ENCODE peak calls at places on chromosomes 5 and 9, in eight cellular contexts. One of them, this sample, is unnamed. For H3K4me1, the result is how much of the 10 kb centered on the place peaks cover.

GRCh38 chr9:76333964-76334363 is 60.3 kb downstream of the RFK start:
- DNase-seq in A549: no peak
- DNase-seq in sigmoid colon: no peak
- DNase-seq in transverse colon: no peak
- DNase-seq in heart left ventricle: no peak
- DNase-seq in adrenal gland: no peak
- DNase-seq in endothelial cell of umbilical vein: no peak
- DNase-seq in ovary: no peak
- DNase-seq in this sample: no peak

GRCh38 chr9:8738953-8739352 is 939.4 kb upstream of the DMAC1 start:
- DNase-seq in adrenal gland: no peak
- DNase-seq in heart left ventricle: no peak
- DNase-seq in endothelial cell of umbilical vein: no peak
- DNase-seq in ovary: no peak
- DNase-seq in transverse colon: no peak
- DNase-seq in sigmoid colon: no peak
- DNase-seq in A549: no peak
- DNase-seq in this sample: no peak

GRCh38 chr5:97778451-97778850 is 595.4 kb upstream of the RIOK2 start:
- DNase-seq in ovary: no peak
- DNase-seq in A549: no peak
- DNase-seq in transverse colon: no peak
- DNase-seq in adrenal gland: no peak
- DNase-seq in sigmoid colon: no peak
- DNase-seq in endothelial cell of umbilical vein: no peak
- DNase-seq in heart left ventricle: no peak
- DNase-seq in this sample: no peak

GRCh38 chr5:172312286-172312685 is 28.7 kb upstream of the UBTD2 start:
- DNase-seq in adrenal gland: no peak
- DNase-seq in endothelial cell of umbilical vein: no peak
- DNase-seq in A549: no peak
- DNase-seq in transverse colon: no peak
- DNase-seq in sigmoid colon: no peak
- DNase-seq in ovary: no peak
- DNase-seq in heart left ventricle: no peak
- DNase-seq in this sample: no peak

GRCh38 chr5:156420665-156421064 is 93.7 kb downstream of the SGCD start:
- DNase-seq in heart left ventricle: no peak
- DNase-seq in ovary: no peak
- DNase-seq in adrenal gland: no peak
- DNase-seq in endothelial cell of umbilical vein: no peak
- DNase-seq in sigmoid colon: no peak
- DNase-seq in A549: no peak
- DNase-seq in transverse colon: no peak
- DNase-seq in this sample: no peak

GRCh38 chr5:141680751-141681201 is 1.3 kb downstream of the ARAP3 start:
- DNase-seq in sigmoid colon: no peak
- DNase-seq in adrenal gland: peak
- DNase-seq in endothelial cell of umbilical vein: peak
- DNase-seq in ovary: no peak
- DNase-seq in transverse colon: peak
- DNase-seq in A549: no peak
- DNase-seq in heart left ventricle: peak
- DNase-seq in this sample: no peak

GRCh38 chr5:57862471-57863282 is 380.1 kb upstream of the ACTBL2 start:
- DNase-seq in heart left ventricle: peak
- DNase-seq in ovary: no peak
- DNase-seq in A549: no peak
- DNase-seq in transverse colon: no peak
- DNase-seq in sigmoid colon: no peak
- DNase-seq in adrenal gland: no peak
- DNase-seq in endothelial cell of umbilical vein: no peak
- DNase-seq in this sample: no peak

GRCh38 chr5:133610489-133611356 is 1.6 kb downstream of the FSTL4 start:
- DNase-seq in adrenal gland: peak
- DNase-seq in ovary: no peak
- DNase-seq in sigmoid colon: no peak
- DNase-seq in heart left ventricle: peak
- DNase-seq in transverse colon: peak
- DNase-seq in endothelial cell of umbilical vein: peak
- DNase-seq in A549: peak
- DNase-seq in this sample: peak

GRCh38 chr9:88814521-88815101 is 176.7 kb upstream of the S1PR3 start:
- DNase-seq in ovary: no peak
- DNase-seq in endothelial cell of umbilical vein: no peak
- DNase-seq in adrenal gland: peak
- DNase-seq in A549: no peak
- DNase-seq in sigmoid colon: no peak
- DNase-seq in transverse colon: no peak
- DNase-seq in heart left ventricle: peak
- DNase-seq in this sample: no peak

GRCh38 chr9:3553076-3553765 is 27.4 kb upstream of the RFX3 start:
- DNase-seq in heart left ventricle: no peak
- DNase-seq in adrenal gland: no peak
- DNase-seq in endothelial cell of umbilical vein: no peak
- DNase-seq in sigmoid colon: no peak
- DNase-seq in transverse colon: no peak
- DNase-seq in ovary: no peak
- DNase-seq in A549: no peak
- DNase-seq in this sample: no peak

GRCh38 chr5:65721775-65722574 is at the start of the genes NLN and SGTB:
- DNase-seq in endothelial cell of umbilical vein: peak
- DNase-seq in ovary: peak
- DNase-seq in transverse colon: peak
- DNase-seq in adrenal gland: peak
- DNase-seq in heart left ventricle: peak
- DNase-seq in A549: peak
- DNase-seq in sigmoid colon: peak
- DNase-seq in this sample: peak
- TF ChIP-seq POLR2A in endothelial cell of umbilical vein: peak
- TF ChIP-seq POLR2A in ovary: no peak
- TF ChIP-seq POLR2A in transverse colon: peak
- TF ChIP-seq POLR2A in adrenal gland: peak
- TF ChIP-seq POLR2A in heart left ventricle: peak
- TF ChIP-seq POLR2A in A549: peak
- TF ChIP-seq POLR2A in sigmoid colon: no peak
- TF ChIP-seq POLR2A in this sample: peak

DNA sequence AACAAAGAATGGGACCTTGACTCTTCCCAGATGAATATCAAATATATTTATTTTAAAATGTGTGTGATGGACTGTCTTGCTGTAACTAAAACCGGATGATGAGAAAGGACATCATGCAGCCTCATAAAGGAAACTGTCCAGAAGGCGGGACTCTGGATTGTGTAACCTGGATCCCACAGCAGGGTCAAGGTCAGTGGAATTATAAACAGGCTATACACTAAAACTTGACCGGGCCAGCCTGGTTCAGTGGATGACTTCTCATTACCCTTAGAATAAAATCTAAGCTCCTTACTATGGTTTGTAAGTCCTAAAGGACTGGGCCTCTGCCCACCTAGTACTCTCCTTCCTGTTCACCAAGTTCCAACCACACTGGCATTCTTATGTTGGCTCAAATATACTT is 280.3 kb downstream of the ELAVL2 start:
- DNase-seq in transverse colon: no peak
- DNase-seq in sigmoid colon: no peak
- DNase-seq in ovary: no peak
- DNase-seq in adrenal gland: no peak
- DNase-seq in heart left ventricle: no peak
- DNase-seq in A549: no peak
- DNase-seq in endothelial cell of umbilical vein: no peak
- DNase-seq in this sample: no peak
- H3K27ac ChIP-seq in transverse colon: no peak
- H3K27ac ChIP-seq in sigmoid colon: no peak
- H3K27ac ChIP-seq in ovary: no peak
- H3K27ac ChIP-seq in adrenal gland: no peak
- H3K27ac ChIP-seq in heart left ventricle: no peak
- H3K27ac ChIP-seq in A549: no peak
- H3K27ac ChIP-seq in endothelial cell of umbilical vein: no peak
- H3K27ac ChIP-seq in this sample: no peak

GRCh38 chr5:139898981-139899380 is 103.4 kb downstream of the PSD2 start:
- DNase-seq in heart left ventricle: no peak
- DNase-seq in ovary: no peak
- DNase-seq in transverse colon: no peak
- DNase-seq in sigmoid colon: peak
- DNase-seq in endothelial cell of umbilical vein: no peak
- DNase-seq in adrenal gland: no peak
- DNase-seq in A549: no peak
- DNase-seq in this sample: no peak

GRCh38 chr5:139895647-139896046 is 100.0 kb downstream of the PSD2 start:
- DNase-seq in A549: no peak
- DNase-seq in heart left ventricle: no peak
- DNase-seq in transverse colon: no peak
- DNase-seq in endothelial cell of umbilical vein: no peak
- DNase-seq in ovary: peak
- DNase-seq in adrenal gland: peak
- DNase-seq in sigmoid colon: peak
- DNase-seq in this sample: no peak

GRCh38 chr5:139896718-139897117 is 101.1 kb downstream of the PSD2 start:
- DNase-seq in heart left ventricle: no peak
- DNase-seq in A549: no peak
- DNase-seq in adrenal gland: no peak
- DNase-seq in sigmoid colon: peak
- DNase-seq in transverse colon: no peak
- DNase-seq in ovary: no peak
- DNase-seq in endothelial cell of umbilical vein: no peak
- DNase-seq in this sample: no peak

GRCh38 chr5:139897342-139897741 is 101.7 kb downstream of the PSD2 start:
- DNase-seq in endothelial cell of umbilical vein: no peak
- DNase-seq in ovary: no peak
- DNase-seq in sigmoid colon: peak
- DNase-seq in A549: no peak
- DNase-seq in transverse colon: no peak
- DNase-seq in heart left ventricle: no peak
- DNase-seq in adrenal gland: no peak
- DNase-seq in this sample: no peak

DNA sequence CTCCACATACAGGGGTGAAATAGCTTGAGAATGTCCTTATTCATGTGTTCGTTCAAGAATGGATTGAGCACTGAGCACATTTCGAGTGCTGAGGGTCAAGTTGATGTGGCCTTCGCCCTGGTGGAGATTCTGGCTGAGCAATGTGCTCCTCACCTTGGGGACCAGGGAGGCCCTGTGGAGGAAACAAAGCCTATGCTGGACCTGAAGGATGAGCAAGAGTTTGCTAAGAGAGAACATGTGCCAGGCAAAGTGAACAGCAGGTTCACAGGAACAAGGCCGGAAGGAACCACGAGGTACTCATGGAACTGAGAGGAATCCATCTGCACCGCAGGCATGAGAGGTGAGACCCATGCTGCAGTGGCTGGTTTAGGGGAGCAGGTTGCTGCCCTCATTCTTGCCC is 102.4 kb downstream of the PSD2 start:
- DNase-seq in sigmoid colon: peak
- DNase-seq in adrenal gland: no peak
- DNase-seq in heart left ventricle: no peak
- DNase-seq in endothelial cell of umbilical vein: no peak
- DNase-seq in ovary: no peak
- DNase-seq in A549: no peak
- DNase-seq in transverse colon: no peak
- DNase-seq in this sample: no peak
- H3K4me1 ChIP-seq in sigmoid colon: under half
- H3K4me1 ChIP-seq in adrenal gland: under half
- H3K4me1 ChIP-seq in heart left ventricle: under half
- H3K4me1 ChIP-seq in endothelial cell of umbilical vein: under half
- H3K4me1 ChIP-seq in ovary: under half
- H3K4me1 ChIP-seq in A549: under half
- H3K4me1 ChIP-seq in transverse colon: under half
- H3K4me1 ChIP-seq in this sample: under half

GRCh38 chr5:138213161-138214029 is at the start of gene CDC23:
- DNase-seq in ovary: peak
- DNase-seq in endothelial cell of umbilical vein: peak
- DNase-seq in transverse colon: peak
- DNase-seq in heart left ventricle: peak
- DNase-seq in adrenal gland: peak
- DNase-seq in sigmoid colon: peak
- DNase-seq in A549: peak
- DNase-seq in this sample: peak
- TF ChIP-seq POLR2A in ovary: peak
- TF ChIP-seq POLR2A in endothelial cell of umbilical vein: peak
- TF ChIP-seq POLR2A in transverse colon: peak
- TF ChIP-seq POLR2A in heart left ventricle: peak
- TF ChIP-seq POLR2A in adrenal gland: peak
- TF ChIP-seq POLR2A in sigmoid colon: peak
- TF ChIP-seq POLR2A in A549: peak
- TF ChIP-seq POLR2A in this sample: no peak

DNA sequence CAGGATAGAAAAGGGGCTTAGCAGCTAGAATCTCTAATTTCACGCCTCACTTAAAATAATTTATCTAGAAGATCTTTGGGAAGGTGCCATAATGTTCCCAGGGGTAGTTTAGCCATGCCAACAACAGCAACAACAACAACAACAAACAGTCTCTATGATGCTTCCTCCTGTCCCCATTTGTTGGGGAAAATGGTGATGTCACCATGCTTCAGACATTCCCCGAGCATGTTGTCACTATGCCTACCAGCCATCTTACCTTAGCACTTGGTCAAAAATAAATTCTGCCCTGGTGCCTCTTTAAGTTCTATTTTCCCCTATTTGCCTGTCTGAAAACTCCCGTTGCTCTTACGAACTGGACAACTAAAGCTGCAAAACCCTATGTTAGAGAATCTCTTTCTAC is 76.6 kb downstream of the KCNN2 start:
- DNase-seq in heart left ventricle: no peak
- DNase-seq in transverse colon: no peak
- DNase-seq in adrenal gland: no peak
- DNase-seq in A549: no peak
- DNase-seq in ovary: no peak
- DNase-seq in endothelial cell of umbilical vein: no peak
- DNase-seq in sigmoid colon: no peak
- DNase-seq in this sample: no peak
- H3K27ac ChIP-seq in heart left ventricle: no peak
- H3K27ac ChIP-seq in transverse colon: no peak
- H3K27ac ChIP-seq in adrenal gland: no peak
- H3K27ac ChIP-seq in A549: no peak
- H3K27ac ChIP-seq in ovary: no peak
- H3K27ac ChIP-seq in endothelial cell of umbilical vein: no peak
- H3K27ac ChIP-seq in sigmoid colon: no peak
- H3K27ac ChIP-seq in this sample: no peak

This sample was measured in thyroid gland.